ENCODE peak calls at places on chromosomes 7 and 10, in eight cellular contexts. One of them, this sample, is unnamed. For H3K4me1, the result is how much of the 10 kb centered on the place peaks cover.

GRCh38 chr10:70649526-70649925 is 22.8 kb upstream of the ADAMTS14 start:
- DNase-seq in transverse colon: no peak
- DNase-seq in left ventricle myocardium inferior: no peak
- DNase-seq in IMR-90: peak
- DNase-seq in ovary: no peak
- DNase-seq in kidney: no peak
- DNase-seq in fibroblast of lung: peak
- DNase-seq in colonic mucosa: no peak
- DNase-seq in this sample: peak

GRCh38 chr7:120583835-120584586 is 273.9 kb downstream of the TSPAN12 start:
- DNase-seq in transverse colon: no peak
- DNase-seq in left ventricle myocardium inferior: no peak
- DNase-seq in IMR-90: peak
- DNase-seq in ovary: no peak
- DNase-seq in kidney: no peak
- DNase-seq in fibroblast of lung: peak
- DNase-seq in colonic mucosa: no peak
- DNase-seq in this sample: peak

GRCh38 chr7:120272261-120272895 is 597 bp upstream of the KCND2 start:
- DNase-seq in transverse colon: no peak
- DNase-seq in left ventricle myocardium inferior: no peak
- DNase-seq in IMR-90: peak
- DNase-seq in ovary: peak
- DNase-seq in kidney: no peak
- DNase-seq in fibroblast of lung: peak
- DNase-seq in colonic mucosa: no peak
- DNase-seq in this sample: peak

GRCh38 chr7:147182859-147183258 is 1066.3 kb downstream of the CNTNAP2 start:
- DNase-seq in transverse colon: no peak
- DNase-seq in left ventricle myocardium inferior: no peak
- DNase-seq in IMR-90: peak
- DNase-seq in ovary: no peak
- DNase-seq in kidney: no peak
- DNase-seq in fibroblast of lung: peak
- DNase-seq in colonic mucosa: no peak
- DNase-seq in this sample: no peak

GRCh38 chr10:103083266-103083976 is 109.7 kb downstream of the NT5C2 start:
- DNase-seq in transverse colon: no peak
- DNase-seq in left ventricle myocardium inferior: no peak
- DNase-seq in IMR-90: no peak
- DNase-seq in ovary: no peak
- DNase-seq in kidney: no peak
- DNase-seq in fibroblast of lung: no peak
- DNase-seq in colonic mucosa: no peak
- DNase-seq in this sample: no peak

GRCh38 chr7:64959072-64959747 is 31.6 kb downstream of the ZNF117 start:
- DNase-seq in transverse colon: no peak
- DNase-seq in left ventricle myocardium inferior: no peak
- DNase-seq in IMR-90: no peak
- DNase-seq in ovary: no peak
- DNase-seq in kidney: no peak
- DNase-seq in fibroblast of lung: no peak
- DNase-seq in colonic mucosa: no peak
- DNase-seq in this sample: no peak

GRCh38 chr7:105677395-105677701 is 96.1 kb upstream of the EFCAB10 start:
- DNase-seq in transverse colon: no peak
- DNase-seq in left ventricle myocardium inferior: no peak
- DNase-seq in IMR-90: no peak
- DNase-seq in ovary: no peak
- DNase-seq in kidney: no peak
- DNase-seq in fibroblast of lung: no peak
- DNase-seq in colonic mucosa: peak
- DNase-seq in this sample: no peak

GRCh38 chr10:115830260-115830970 is 442.6 kb downstream of the GFRA1 start:
- DNase-seq in transverse colon: no peak
- DNase-seq in left ventricle myocardium inferior: no peak
- DNase-seq in IMR-90: peak
- DNase-seq in ovary: no peak
- DNase-seq in kidney: no peak
- DNase-seq in fibroblast of lung: peak
- DNase-seq in colonic mucosa: no peak
- DNase-seq in this sample: peak

GRCh38 chr10:96441126-96441905 is 72.4 kb downstream of the TLL2 start:
- DNase-seq in transverse colon: no peak
- DNase-seq in left ventricle myocardium inferior: no peak
- DNase-seq in IMR-90: no peak
- DNase-seq in ovary: no peak
- DNase-seq in kidney: no peak
- DNase-seq in fibroblast of lung: no peak
- DNase-seq in colonic mucosa: no peak
- DNase-seq in this sample: no peak

GRCh38 chr10:3672220-3672619 is 112.8 kb downstream of the KLF6 start:
- DNase-seq in transverse colon: no peak
- DNase-seq in left ventricle myocardium inferior: no peak
- DNase-seq in IMR-90: peak
- DNase-seq in ovary: no peak
- DNase-seq in kidney: no peak
- DNase-seq in fibroblast of lung: no peak
- DNase-seq in colonic mucosa: no peak
- DNase-seq in this sample: no peak

GRCh38 chr10:119348516-119349240 is 141.3 kb downstream of the GRK5 start:
- DNase-seq in transverse colon: no peak
- DNase-seq in left ventricle myocardium inferior: no peak
- DNase-seq in IMR-90: peak
- DNase-seq in ovary: peak
- DNase-seq in kidney: no peak
- DNase-seq in fibroblast of lung: peak
- DNase-seq in colonic mucosa: no peak
- DNase-seq in this sample: peak

GRCh38 chr7:64992971-64993370 is 2.1 kb upstream of the ZNF117 start:
- DNase-seq in transverse colon: no peak
- DNase-seq in left ventricle myocardium inferior: no peak
- DNase-seq in IMR-90: no peak
- DNase-seq in ovary: no peak
- DNase-seq in kidney: no peak
- DNase-seq in fibroblast of lung: no peak
- DNase-seq in colonic mucosa: no peak
- DNase-seq in this sample: peak

GRCh38 chr7:27176343-27176731 is 2.2 kb upstream of the HOXA10 start:
- DNase-seq in transverse colon: peak
- DNase-seq in left ventricle myocardium inferior: peak
- DNase-seq in IMR-90: no peak
- DNase-seq in ovary: peak
- DNase-seq in kidney: peak
- DNase-seq in fibroblast of lung: no peak
- DNase-seq in colonic mucosa: no peak
- DNase-seq in this sample: no peak

GRCh38 chr7:98470131-98470985 is 69.5 kb upstream of the BAIAP2L1 start:
- DNase-seq in transverse colon: peak
- DNase-seq in left ventricle myocardium inferior: peak
- DNase-seq in IMR-90: no peak
- DNase-seq in ovary: peak
- DNase-seq in kidney: peak
- DNase-seq in fibroblast of lung: no peak
- DNase-seq in colonic mucosa: peak
- DNase-seq in this sample: no peak

GRCh38 chr10:124837687-124838086 is 36.1 kb downstream of the ABRAXAS2 start:
- DNase-seq in transverse colon: no peak
- DNase-seq in left ventricle myocardium inferior: no peak
- DNase-seq in IMR-90: no peak
- DNase-seq in ovary: no peak
- DNase-seq in kidney: no peak
- DNase-seq in fibroblast of lung: no peak
- DNase-seq in colonic mucosa: no peak
- DNase-seq in this sample: no peak

GRCh38 chr10:77613476-77614130 is 24.0 kb downstream of the KCNMA1 start:
- DNase-seq in transverse colon: no peak
- DNase-seq in left ventricle myocardium inferior: no peak
- DNase-seq in IMR-90: no peak
- DNase-seq in ovary: no peak
- DNase-seq in kidney: no peak
- DNase-seq in fibroblast of lung: no peak
- DNase-seq in colonic mucosa: peak
- DNase-seq in this sample: peak

GRCh38 chr7:604038-604883 is 84.6 kb upstream of the PDGFA start:
- DNase-seq in transverse colon: peak
- DNase-seq in left ventricle myocardium inferior: peak
- DNase-seq in IMR-90: peak
- DNase-seq in ovary: no peak
- DNase-seq in kidney: peak
- DNase-seq in fibroblast of lung: peak
- DNase-seq in colonic mucosa: peak
- DNase-seq in this sample: peak

GRCh38 chr7:107960306-107960705 is 42.7 kb downstream of the LAMB1 start:
- DNase-seq in transverse colon: no peak
- DNase-seq in left ventricle myocardium inferior: no peak
- DNase-seq in IMR-90: no peak
- DNase-seq in ovary: no peak
- DNase-seq in kidney: no peak
- DNase-seq in fibroblast of lung: peak
- DNase-seq in colonic mucosa: no peak
- DNase-seq in this sample: no peak

GRCh38 chr7:99311702-99312101 is 14.0 kb upstream of the ARPC1A start:
- DNase-seq in transverse colon: no peak
- DNase-seq in left ventricle myocardium inferior: no peak
- DNase-seq in IMR-90: no peak
- DNase-seq in ovary: no peak
- DNase-seq in kidney: no peak
- DNase-seq in fibroblast of lung: no peak
- DNase-seq in colonic mucosa: no peak
- DNase-seq in this sample: no peak

GRCh38 chr10:106560925-106561640 is 603.4 kb downstream of the SORCS1 start:
- DNase-seq in transverse colon: no peak
- DNase-seq in left ventricle myocardium inferior: no peak
- DNase-seq in IMR-90: peak
- DNase-seq in ovary: no peak
- DNase-seq in kidney: no peak
- DNase-seq in fibroblast of lung: peak
- DNase-seq in colonic mucosa: no peak
- DNase-seq in this sample: peak
- H3K4me1 ChIP-seq in transverse colon: under half
- H3K4me1 ChIP-seq in left ventricle myocardium inferior: under half
- H3K4me1 ChIP-seq in IMR-90: under half
- H3K4me1 ChIP-seq in ovary: under half
- H3K4me1 ChIP-seq in kidney: under half
- H3K4me1 ChIP-seq in fibroblast of lung: under half
- H3K4me1 ChIP-seq in colonic mucosa: under half
- H3K4me1 ChIP-seq in this sample: under half

GRCh38 chr10:126722726-126723125 is 52.2 kb upstream of the C10orf90 start:
- DNase-seq in transverse colon: no peak
- DNase-seq in left ventricle myocardium inferior: no peak
- DNase-seq in IMR-90: no peak
- DNase-seq in ovary: no peak
- DNase-seq in kidney: no peak
- DNase-seq in fibroblast of lung: no peak
- DNase-seq in colonic mucosa: no peak
- DNase-seq in this sample: no peak
- H3K4me1 ChIP-seq in transverse colon: under half
- H3K4me1 ChIP-seq in left ventricle myocardium inferior: under half
- H3K4me1 ChIP-seq in IMR-90: under half
- H3K4me1 ChIP-seq in ovary: under half
- H3K4me1 ChIP-seq in kidney: under half
- H3K4me1 ChIP-seq in fibroblast of lung: under half
- H3K4me1 ChIP-seq in colonic mucosa: under half
- H3K4me1 ChIP-seq in this sample: under half

GRCh38 chr10:74055383-74056065 is 57.6 kb downstream of the VCL start:
- DNase-seq in transverse colon: no peak
- DNase-seq in left ventricle myocardium inferior: no peak
- DNase-seq in IMR-90: no peak
- DNase-seq in ovary: no peak
- DNase-seq in kidney: no peak
- DNase-seq in fibroblast of lung: no peak
- DNase-seq in colonic mucosa: no peak
- DNase-seq in this sample: no peak
- H3K4me1 ChIP-seq in transverse colon: under half
- H3K4me1 ChIP-seq in left ventricle myocardium inferior: half or more
- H3K4me1 ChIP-seq in IMR-90: under half
- H3K4me1 ChIP-seq in ovary: under half
- H3K4me1 ChIP-seq in kidney: under half
- H3K4me1 ChIP-seq in fibroblast of lung: under half
- H3K4me1 ChIP-seq in colonic mucosa: under half
- H3K4me1 ChIP-seq in this sample: under half

GRCh38 chr7:130919316-130920103 is 185.5 kb upstream of the KLF14 start:
- DNase-seq in transverse colon: no peak
- DNase-seq in left ventricle myocardium inferior: no peak
- DNase-seq in IMR-90: no peak
- DNase-seq in ovary: no peak
- DNase-seq in kidney: no peak
- DNase-seq in fibroblast of lung: no peak
- DNase-seq in colonic mucosa: no peak
- DNase-seq in this sample: no peak

GRCh38 chr7:130922206-130923112 is 188.5 kb upstream of the KLF14 start:
- DNase-seq in transverse colon: no peak
- DNase-seq in left ventricle myocardium inferior: no peak
- DNase-seq in IMR-90: no peak
- DNase-seq in ovary: no peak
- DNase-seq in kidney: no peak
- DNase-seq in fibroblast of lung: no peak
- DNase-seq in colonic mucosa: no peak
- DNase-seq in this sample: no peak

GRCh38 chr7:130923930-130924329 is 189.9 kb upstream of the KLF14 start:
- DNase-seq in transverse colon: no peak
- DNase-seq in left ventricle myocardium inferior: no peak
- DNase-seq in IMR-90: no peak
- DNase-seq in ovary: no peak
- DNase-seq in kidney: no peak
- DNase-seq in fibroblast of lung: no peak
- DNase-seq in colonic mucosa: no peak
- DNase-seq in this sample: no peak

GRCh38 chr7:130920122-130920521 is 186.1 kb upstream of the KLF14 start:
- DNase-seq in transverse colon: no peak
- DNase-seq in left ventricle myocardium inferior: no peak
- DNase-seq in IMR-90: peak
- DNase-seq in ovary: no peak
- DNase-seq in kidney: no peak
- DNase-seq in fibroblast of lung: no peak
- DNase-seq in colonic mucosa: no peak
- DNase-seq in this sample: no peak

DNA sequence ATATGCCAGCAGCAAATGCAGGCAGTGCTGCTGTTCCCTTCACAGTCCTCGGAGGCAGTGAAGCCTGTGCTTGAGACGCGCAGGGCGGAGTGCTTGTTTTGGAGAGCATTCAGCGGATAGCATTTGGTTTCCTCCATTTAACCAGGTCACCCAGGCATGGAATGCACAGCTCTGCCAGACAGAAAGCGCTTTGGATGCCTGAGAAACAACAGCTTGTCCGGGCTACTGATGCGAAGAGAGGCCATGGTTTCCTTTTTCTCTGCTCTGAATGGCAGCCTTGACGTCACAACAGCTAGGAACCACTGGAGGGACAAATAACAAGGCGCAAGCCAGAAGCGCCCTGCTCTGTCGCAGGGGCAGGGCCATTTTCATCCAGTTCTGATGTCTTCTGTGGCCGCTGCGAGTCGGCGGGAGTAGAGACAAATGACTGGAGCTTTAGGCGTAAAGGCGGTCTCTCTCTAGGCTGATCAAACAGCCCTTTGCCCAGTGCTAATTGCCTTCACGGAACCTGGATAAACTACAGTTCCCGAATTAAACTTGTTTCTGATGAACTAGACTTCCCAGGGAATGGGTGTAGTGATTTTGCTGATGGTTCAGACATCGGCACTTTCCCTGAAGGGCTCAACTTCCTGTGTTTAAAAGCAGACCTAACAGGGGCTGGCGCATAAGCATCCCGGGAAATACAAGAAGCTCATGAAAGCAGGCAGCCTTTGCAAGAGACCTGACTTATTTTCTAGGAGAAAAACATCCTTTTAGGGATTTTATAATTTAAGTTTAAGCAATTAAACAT is 187.6 kb upstream of the KLF14 start:
- DNase-seq in transverse colon: peak
- DNase-seq in left ventricle myocardium inferior: peak
- DNase-seq in IMR-90: peak
- DNase-seq in ovary: peak
- DNase-seq in kidney: peak
- DNase-seq in fibroblast of lung: peak
- DNase-seq in colonic mucosa: peak
- DNase-seq in this sample: peak
- H3K4me1 ChIP-seq in transverse colon: half or more
- H3K4me1 ChIP-seq in left ventricle myocardium inferior: half or more
- H3K4me1 ChIP-seq in IMR-90: under half
- H3K4me1 ChIP-seq in ovary: under half
- H3K4me1 ChIP-seq in kidney: half or more
- H3K4me1 ChIP-seq in fibroblast of lung: half or more
- H3K4me1 ChIP-seq in colonic mucosa: under half
- H3K4me1 ChIP-seq in this sample: half or more